ENCODE peak calls at places on chromosomes 16 and 17, in seven cellular contexts. One of them, this sample, is unnamed.
A peak's percentile ranks its signal among the peaks of the same experiment; 100 is the strongest.

GRCh38 chr16:81493755-81494433 is 49.3 kb downstream of the CMIP start:
- DNase-seq in stimulated activated CD8-positive, alpha-beta memory T cell treated with anti-CD3 and anti-CD28 coated beads, Interleukin-15, amount 100 ng/mL, for 48 hours: peak; percentile 58
- DNase-seq in NCI-H524: no peak
- DNase-seq in mucosa of descending colon: peak; percentile 64
- DNase-seq in NCI-H1436: no peak
- DNase-seq in cardiac fibroblast: peak; percentile 80
- DNase-seq in caudate nucleus: no peak
- DNase-seq in this sample: no peak

GRCh38 chr17:31535581-31535981 is 144.1 kb downstream of the RAB11FIP4 start:
- DNase-seq in stimulated activated CD8-positive, alpha-beta memory T cell treated with anti-CD3 and anti-CD28 coated beads, Interleukin-15, amount 100 ng/mL, for 48 hours: no peak
- DNase-seq in NCI-H524: no peak
- DNase-seq in mucosa of descending colon: no peak
- DNase-seq in NCI-H1436: no peak
- DNase-seq in cardiac fibroblast: no peak
- DNase-seq in caudate nucleus: no peak
- DNase-seq in this sample: no peak

GRCh38 chr17:43661699-43662431 is at the start of gene MEOX1:
- DNase-seq in stimulated activated CD8-positive, alpha-beta memory T cell treated with anti-CD3 and anti-CD28 coated beads, Interleukin-15, amount 100 ng/mL, for 48 hours: peak; percentile 29
- DNase-seq in NCI-H524: peak; percentile 82
- DNase-seq in mucosa of descending colon: no peak
- DNase-seq in NCI-H1436: no peak
- DNase-seq in cardiac fibroblast: peak; percentile 60
- DNase-seq in caudate nucleus: no peak
- DNase-seq in this sample: no peak

GRCh38 chr17:73782641-73783381 is 138.6 kb upstream of the SDK2 start:
- DNase-seq in stimulated activated CD8-positive, alpha-beta memory T cell treated with anti-CD3 and anti-CD28 coated beads, Interleukin-15, amount 100 ng/mL, for 48 hours: no peak
- DNase-seq in NCI-H524: peak; percentile 74
- DNase-seq in mucosa of descending colon: peak; percentile 32
- DNase-seq in NCI-H1436: peak; percentile 88
- DNase-seq in cardiac fibroblast: no peak
- DNase-seq in caudate nucleus: no peak
- DNase-seq in this sample: no peak

GRCh38 chr17:53227514-53227913 is 595.2 kb upstream of the KIF2B start:
- DNase-seq in stimulated activated CD8-positive, alpha-beta memory T cell treated with anti-CD3 and anti-CD28 coated beads, Interleukin-15, amount 100 ng/mL, for 48 hours: no peak
- DNase-seq in NCI-H524: no peak
- DNase-seq in mucosa of descending colon: no peak
- DNase-seq in NCI-H1436: no peak
- DNase-seq in cardiac fibroblast: no peak
- DNase-seq in caudate nucleus: no peak
- DNase-seq in this sample: no peak

GRCh38 chr17:50221500-50222480 is 20.4 kb upstream of the COL1A1 start:
- DNase-seq in stimulated activated CD8-positive, alpha-beta memory T cell treated with anti-CD3 and anti-CD28 coated beads, Interleukin-15, amount 100 ng/mL, for 48 hours: no peak
- DNase-seq in NCI-H524: no peak
- DNase-seq in mucosa of descending colon: no peak
- DNase-seq in NCI-H1436: no peak
- DNase-seq in cardiac fibroblast: peak; percentile 66
- DNase-seq in caudate nucleus: peak; percentile 16
- DNase-seq in this sample: peak; percentile 65

GRCh38 chr17:31631759-31632158 is 227.3 kb downstream of the COPRS start:
- DNase-seq in stimulated activated CD8-positive, alpha-beta memory T cell treated with anti-CD3 and anti-CD28 coated beads, Interleukin-15, amount 100 ng/mL, for 48 hours: no peak
- DNase-seq in NCI-H524: no peak
- DNase-seq in mucosa of descending colon: no peak
- DNase-seq in NCI-H1436: no peak
- DNase-seq in cardiac fibroblast: no peak
- DNase-seq in caudate nucleus: no peak
- DNase-seq in this sample: no peak

GRCh38 chr17:32806646-32807045 is 70.3 kb downstream of the MYO1D start:
- DNase-seq in stimulated activated CD8-positive, alpha-beta memory T cell treated with anti-CD3 and anti-CD28 coated beads, Interleukin-15, amount 100 ng/mL, for 48 hours: no peak
- DNase-seq in NCI-H524: no peak
- DNase-seq in mucosa of descending colon: no peak
- DNase-seq in NCI-H1436: no peak
- DNase-seq in cardiac fibroblast: no peak
- DNase-seq in caudate nucleus: no peak
- DNase-seq in this sample: no peak

GRCh38 chr16:74439685-74440084 is 18.4 kb upstream of the CLEC18B start:
- DNase-seq in stimulated activated CD8-positive, alpha-beta memory T cell treated with anti-CD3 and anti-CD28 coated beads, Interleukin-15, amount 100 ng/mL, for 48 hours: no peak
- DNase-seq in NCI-H524: no peak
- DNase-seq in mucosa of descending colon: no peak
- DNase-seq in NCI-H1436: no peak
- DNase-seq in cardiac fibroblast: no peak
- DNase-seq in caudate nucleus: no peak
- DNase-seq in this sample: no peak

GRCh38 chr16:398551-399277 is 1.7 kb downstream of the NME4 start:
- DNase-seq in stimulated activated CD8-positive, alpha-beta memory T cell treated with anti-CD3 and anti-CD28 coated beads, Interleukin-15, amount 100 ng/mL, for 48 hours: no peak
- DNase-seq in NCI-H524: no peak
- DNase-seq in mucosa of descending colon: no peak
- DNase-seq in NCI-H1436: no peak
- DNase-seq in cardiac fibroblast: no peak
- DNase-seq in caudate nucleus: no peak
- DNase-seq in this sample: no peak

GRCh38 chr16:54086791-54087190 is 199.8 kb downstream of the IRX3 start:
- DNase-seq in stimulated activated CD8-positive, alpha-beta memory T cell treated with anti-CD3 and anti-CD28 coated beads, Interleukin-15, amount 100 ng/mL, for 48 hours: no peak
- DNase-seq in NCI-H524: no peak
- DNase-seq in mucosa of descending colon: no peak
- DNase-seq in NCI-H1436: no peak
- DNase-seq in cardiac fibroblast: no peak
- DNase-seq in caudate nucleus: no peak
- DNase-seq in this sample: no peak

GRCh38 chr17:40248507-40248906 is 29.4 kb downstream of the WIPF2 start:
- DNase-seq in stimulated activated CD8-positive, alpha-beta memory T cell treated with anti-CD3 and anti-CD28 coated beads, Interleukin-15, amount 100 ng/mL, for 48 hours: no peak
- DNase-seq in NCI-H524: no peak
- DNase-seq in mucosa of descending colon: no peak
- DNase-seq in NCI-H1436: no peak
- DNase-seq in cardiac fibroblast: no peak
- DNase-seq in caudate nucleus: no peak
- DNase-seq in this sample: no peak

GRCh38 chr16:55605756-55606155 is 39.3 kb downstream of the CAPNS2 start:
- DNase-seq in stimulated activated CD8-positive, alpha-beta memory T cell treated with anti-CD3 and anti-CD28 coated beads, Interleukin-15, amount 100 ng/mL, for 48 hours: no peak
- DNase-seq in NCI-H524: no peak
- DNase-seq in mucosa of descending colon: no peak
- DNase-seq in NCI-H1436: no peak
- DNase-seq in cardiac fibroblast: peak; percentile 7
- DNase-seq in caudate nucleus: no peak
- DNase-seq in this sample: no peak

GRCh38 chr16:83807710-83808572 is at the start of gene HSBP1:
- DNase-seq in stimulated activated CD8-positive, alpha-beta memory T cell treated with anti-CD3 and anti-CD28 coated beads, Interleukin-15, amount 100 ng/mL, for 48 hours: peak; percentile 91
- DNase-seq in NCI-H524: peak; percentile 92
- DNase-seq in mucosa of descending colon: peak; percentile 98
- DNase-seq in NCI-H1436: peak; percentile 91
- DNase-seq in cardiac fibroblast: peak; percentile 93
- DNase-seq in caudate nucleus: peak; percentile 94
- DNase-seq in this sample: peak; percentile 98

GRCh38 chr16:73011926-73012325 is 36.0 kb downstream of the ZFHX3 start:
- DNase-seq in stimulated activated CD8-positive, alpha-beta memory T cell treated with anti-CD3 and anti-CD28 coated beads, Interleukin-15, amount 100 ng/mL, for 48 hours: no peak
- DNase-seq in NCI-H524: no peak
- DNase-seq in mucosa of descending colon: no peak
- DNase-seq in NCI-H1436: no peak
- DNase-seq in cardiac fibroblast: no peak
- DNase-seq in caudate nucleus: no peak
- DNase-seq in this sample: no peak

GRCh38 chr17:4229627-4230026 is 34.2 kb downstream of the ANKFY1 start:
- DNase-seq in stimulated activated CD8-positive, alpha-beta memory T cell treated with anti-CD3 and anti-CD28 coated beads, Interleukin-15, amount 100 ng/mL, for 48 hours: no peak
- DNase-seq in NCI-H524: no peak
- DNase-seq in mucosa of descending colon: peak; percentile 26
- DNase-seq in NCI-H1436: no peak
- DNase-seq in cardiac fibroblast: peak; percentile 93
- DNase-seq in caudate nucleus: no peak
- DNase-seq in this sample: peak; percentile 59

GRCh38 chr16:53142823-53143568 is 88.2 kb downstream of the CHD9 start:
- DNase-seq in stimulated activated CD8-positive, alpha-beta memory T cell treated with anti-CD3 and anti-CD28 coated beads, Interleukin-15, amount 100 ng/mL, for 48 hours: no peak
- DNase-seq in NCI-H524: no peak
- DNase-seq in mucosa of descending colon: no peak
- DNase-seq in NCI-H1436: no peak
- DNase-seq in cardiac fibroblast: peak; percentile 31
- DNase-seq in caudate nucleus: no peak
- DNase-seq in this sample: no peak

GRCh38 chr16:83901101-83901500 is 2.2 kb downstream of the MLYCD start:
- DNase-seq in stimulated activated CD8-positive, alpha-beta memory T cell treated with anti-CD3 and anti-CD28 coated beads, Interleukin-15, amount 100 ng/mL, for 48 hours: no peak
- DNase-seq in NCI-H524: no peak
- DNase-seq in mucosa of descending colon: no peak
- DNase-seq in NCI-H1436: no peak
- DNase-seq in cardiac fibroblast: peak; percentile 29
- DNase-seq in caudate nucleus: no peak
- DNase-seq in this sample: no peak

GRCh38 chr16:2056681-2057407 is 9.1 kb downstream of the TSC2 start:
- DNase-seq in stimulated activated CD8-positive, alpha-beta memory T cell treated with anti-CD3 and anti-CD28 coated beads, Interleukin-15, amount 100 ng/mL, for 48 hours: no peak
- DNase-seq in NCI-H524: peak; percentile 15
- DNase-seq in mucosa of descending colon: no peak
- DNase-seq in NCI-H1436: no peak
- DNase-seq in cardiac fibroblast: no peak
- DNase-seq in caudate nucleus: no peak
- DNase-seq in this sample: no peak

GRCh38 chr16:35798885-35799426 is 2339.5 kb downstream of the TP53TG3F start:
- DNase-seq in stimulated activated CD8-positive, alpha-beta memory T cell treated with anti-CD3 and anti-CD28 coated beads, Interleukin-15, amount 100 ng/mL, for 48 hours: no peak
- DNase-seq in NCI-H524: no peak
- DNase-seq in mucosa of descending colon: no peak
- DNase-seq in NCI-H1436: no peak
- DNase-seq in cardiac fibroblast: no peak
- DNase-seq in caudate nucleus: no peak
- DNase-seq in this sample: peak; percentile 78

GRCh38 chr17:17146791-17147406 is 59.2 kb downstream of the PLD6 start:
- DNase-seq in stimulated activated CD8-positive, alpha-beta memory T cell treated with anti-CD3 and anti-CD28 coated beads, Interleukin-15, amount 100 ng/mL, for 48 hours: no peak
- DNase-seq in NCI-H524: peak; percentile 15
- DNase-seq in mucosa of descending colon: peak; percentile 45
- DNase-seq in NCI-H1436: no peak
- DNase-seq in cardiac fibroblast: no peak
- DNase-seq in caudate nucleus: no peak
- DNase-seq in this sample: no peak

This sample was measured in Right ventricle myocardium superior.